ENCODE peak calls at places on chromosomes 3 and 15, in four cellular contexts. X is spleen, Z is HCT116, R is body of pancreas. I is an unnamed sample. For H3K27me3, the result is how much of the 10 kb centered on the place peaks cover.

GRCh38 chr15:32837935-32838334 is 120.1 kb downstream of the GREM1 start:
- DNase-seq in X (no peak), Z (no peak), R (no peak), I (no peak)

GRCh38 chr3:120795017-120795648 is 52.6 kb downstream of the GTF2E1 start:
- DNase-seq in X (peak), Z (peak), R (peak), I (peak)

GRCh38 chr3:134527037-134527436 is 41.2 kb downstream of the CEP63 start:
- DNase-seq in X (peak), Z (no peak), R (no peak), I (peak)

GRCh38 chr3:24287728-24288450 is 206.8 kb downstream of the THRB start:
- DNase-seq in X (no peak), Z (no peak), R (peak), I (no peak)

GRCh38 chr3:142586803-142587406 is 8.4 kb upstream of the ATR start:
- DNase-seq in X (no peak), Z (peak), R (peak), I (no peak)

GRCh38 chr3:23915537-23916108 is 1.2 kb downstream of the NKIRAS1 start:
- DNase-seq in X (no peak), Z (no peak), R (no peak), I (no peak)

GRCh38 chr3:123272547-123272946 is 70.8 kb downstream of the SEC22A start:
- DNase-seq in X (no peak), Z (no peak), R (no peak), I (no peak)

GRCh38 chr3:165196577-165197561 is 685 bp upstream of the SLITRK3 start:
- DNase-seq in X (no peak), Z (no peak), R (no peak), I (peak)

GRCh38 chr3:174775603-174776002 is 83.5 kb upstream of the NAALADL2 start:
- DNase-seq in X (no peak), Z (no peak), R (no peak), I (no peak)

GRCh38 chr15:85788796-85789495 is 5.8 kb downstream of the KLHL25 start:
- DNase-seq in X (no peak), Z (no peak), R (peak), I (no peak)

GRCh38 chr3:117814975-117815374 is 1105.4 kb downstream of the TUSC7 start:
- DNase-seq in X (no peak), Z (no peak), R (no peak), I (no peak)

GRCh38 chr15:43488790-43489585 is 4.0 kb downstream of the TP53BP1 start:
- DNase-seq in X (no peak), Z (no peak), R (no peak), I (no peak)

GRCh38 chr15:34804113-34804512 is 8.8 kb upstream of the ACTC1 start:
- DNase-seq in X (no peak), Z (no peak), R (no peak), I (no peak)

GRCh38 chr3:129118745-129119144 is 2.9 kb downstream of the RAB43 start:
- DNase-seq in X (no peak), Z (no peak), R (no peak), I (no peak)

GRCh38 chr15:32649336-32649735 is 7.8 kb downstream of the SCG5 start:
- DNase-seq in X (no peak), Z (no peak), R (peak), I (no peak)

GRCh38 chr3:47225310-47225906 is 57.2 kb downstream of the KIF9 start:
- DNase-seq in X (no peak), Z (no peak), R (no peak), I (peak)

GRCh38 chr3:60501303-60501702 is 749.9 kb downstream of the FHIT start:
- DNase-seq in X (no peak), Z (no peak), R (no peak), I (no peak)

GRCh38 chr3:172853005-172853404 is 102.5 kb downstream of the ECT2 start:
- DNase-seq in X (no peak), Z (no peak), R (no peak), I (no peak)
- H3K27me3 ChIP-seq in X (under half), Z (under half), R (under half), I (under half)

GRCh38 chr3:11530153-11530721 is 113.5 kb downstream of the VGLL4 start:
- DNase-seq in X (no peak), Z (no peak), R (no peak), I (no peak)
- TF ChIP-seq CTCF in X (no peak), Z (no peak), R (no peak), I (no peak)

DNA sequence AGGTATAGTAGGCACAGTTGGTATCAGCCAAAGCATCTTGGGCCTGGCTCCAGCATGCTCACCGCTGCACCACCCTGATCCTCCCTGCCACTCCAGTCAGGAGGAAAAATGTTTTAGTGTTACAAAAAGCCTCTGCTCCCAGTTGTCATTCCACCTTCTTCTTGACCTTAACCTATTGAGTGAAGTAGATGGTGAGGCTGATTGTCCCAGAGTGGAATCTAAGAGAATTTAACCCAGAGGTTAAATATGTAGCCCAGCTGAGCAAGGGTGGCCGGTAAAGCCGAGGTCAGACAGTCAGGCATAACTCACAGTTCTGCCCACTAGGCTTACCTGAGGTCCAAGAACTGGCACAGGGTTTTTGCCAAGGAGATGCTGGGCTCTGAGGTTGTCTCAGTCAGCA is 30.7 kb upstream of the TNIK start:
- DNase-seq in X (no peak), Z (no peak), R (no peak), I (no peak)
- H3K4me3 ChIP-seq in X (no peak), Z (no peak), R (no peak), I (no peak)

GRCh38 chr15:59616390-59616789 is 4.8 kb downstream of the GCNT3 start:
- DNase-seq in X (no peak), Z (no peak), R (peak), I (no peak)
- H3K27me3 ChIP-seq in X (under half), Z (under half), R (under half), I (under half)

DNA sequence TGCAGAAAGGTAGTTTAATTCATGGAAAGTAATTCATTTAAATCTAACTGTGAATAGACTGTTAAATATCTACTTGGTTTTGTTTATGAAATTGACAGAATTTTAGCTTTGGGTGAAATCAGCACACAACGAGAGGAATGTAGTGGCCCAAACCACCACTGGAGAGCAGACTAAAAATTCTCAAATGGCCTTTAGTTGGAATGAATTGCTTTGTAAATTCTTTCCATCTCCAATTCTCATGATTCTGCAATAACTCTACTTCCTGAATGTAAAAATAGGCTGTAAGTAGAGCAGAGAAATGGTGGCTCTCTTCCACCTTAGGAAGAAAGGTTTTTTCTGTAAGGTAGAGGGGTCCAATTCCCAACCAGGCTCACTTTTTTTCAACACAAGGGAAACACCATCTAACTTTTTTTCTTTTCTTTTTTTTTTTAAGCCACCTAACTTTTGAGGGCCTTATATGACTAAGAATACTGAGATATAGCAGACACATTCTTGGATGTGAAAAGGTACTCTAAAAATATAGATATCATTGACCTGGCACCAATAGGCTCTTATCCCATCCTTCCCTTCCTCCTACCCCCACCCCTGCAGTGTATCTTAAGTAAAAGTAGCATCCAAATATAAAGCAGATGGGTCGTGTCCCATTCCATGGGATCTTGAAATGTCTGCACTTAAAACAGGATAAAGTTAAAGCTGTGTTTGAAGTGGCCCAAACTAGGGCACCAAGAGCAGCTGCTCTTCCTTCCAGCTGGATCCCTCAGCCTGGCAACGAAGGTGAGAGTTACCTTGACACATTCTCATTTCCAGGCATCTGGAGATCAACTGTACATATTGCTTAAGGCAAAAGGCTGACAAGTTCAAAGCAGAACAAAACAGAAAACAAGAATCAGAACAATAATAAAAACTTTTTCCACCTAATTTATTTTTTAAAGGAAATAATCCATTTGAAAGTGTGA is 194.1 kb downstream of the TPRG1 start:
- DNase-seq in X (no peak), Z (no peak), R (no peak), I (no peak)
- TF ChIP-seq CTCF in X (no peak), Z (no peak), R (no peak), I (peak)

GRCh38 chr3:194985031-194985578 is 285.9 kb downstream of the XXYLT1 start:
- DNase-seq in X (peak), Z (peak), R (peak), I (peak)
- H3K4me3 ChIP-seq in X (no peak), Z (peak), R (no peak), I (peak)

I was measured in right lobe of liver.